ENCODE peak calls at places on chromosomes 13 and 19, in five cellular contexts. L is pulmonary artery endothelial cell; J is activated CD4-positive, alpha-beta T cell treated with anti-CD3 and anti-CD28 coated beads, Interleukin-2, amount 50 U/mL, for 48 hours; Y is HFFc6; Q is stimulated activated naive CD4-positive, alpha-beta T cell treated with Interleukin-2 at 50 U/mL for 16 hours. M is an unnamed sample.

GRCh38 chr13:61123533-61124269 is 291.9 kb downstream of the PCDH20 start:
- DNase-seq in L (no peak), J (no peak), Y (no peak), Q (no peak), M (no peak)

GRCh38 chr19:52237771-52238400 is 31.5 kb upstream of the ZNF766 start:
- DNase-seq in L (peak; percentile 8), J (peak; percentile 62), Y (peak; percentile 54), Q (peak; percentile 29), M (no peak)

GRCh38 chr19:10655457-10656312 is 1.5 kb downstream of the ILF3 start:
- DNase-seq in L (no peak), J (peak; percentile 20), Y (peak; percentile 42), Q (peak; percentile 6), M (no peak)

GRCh38 chr13:24220086-24220703 is 59.7 kb downstream of the SPATA13 start:
- DNase-seq in L (peak; percentile 52), J (peak; percentile 58), Y (peak; percentile 80), Q (peak; percentile 37), M (no peak)

GRCh38 chr19:32674153-32674958 is 624 bp downstream of the ANKRD27 start:
- DNase-seq in L (no peak), J (no peak), Y (no peak), Q (no peak), M (no peak)

GRCh38 chr13:114022876-114023275 is 49.0 kb upstream of the C13orf46 start:
- DNase-seq in L (no peak), J (no peak), Y (no peak), Q (no peak), M (no peak)

GRCh38 chr19:35039881-35040456 is 1.6 kb upstream of the HPN start:
- DNase-seq in L (no peak), J (no peak), Y (no peak), Q (no peak), M (no peak)

GRCh38 chr19:49823472-49823871 is 5.4 kb downstream of the MED25 start:
- DNase-seq in L (no peak), J (no peak), Y (no peak), Q (no peak), M (no peak)

GRCh38 chr13:59094149-59094548 is 1069.6 kb downstream of the DIAPH3 start:
- DNase-seq in L (no peak), J (no peak), Y (no peak), Q (no peak), M (no peak)

GRCh38 chr13:58893396-58893795 is 1261.9 kb downstream of the PCDH17 start:
- DNase-seq in L (no peak), J (no peak), Y (no peak), Q (no peak), M (no peak)

GRCh38 chr19:14507704-14508246 is 10.4 kb downstream of the DNAJB1 start:
- DNase-seq in L (no peak), J (no peak), Y (peak; percentile 90), Q (no peak), M (no peak)

GRCh38 chr19:45340232-45340898 is at the start of gene KLC3:
- DNase-seq in L (no peak), J (peak; percentile 43), Y (no peak), Q (peak; percentile 10), M (no peak)

GRCh38 chr19:5083547-5083965 is 114.6 kb downstream of the KDM4B start:
- DNase-seq in L (no peak), J (no peak), Y (no peak), Q (no peak), M (no peak)

GRCh38 chr13:110155072-110155471 is 151.9 kb downstream of the COL4A1 start:
- DNase-seq in L (no peak), J (no peak), Y (no peak), Q (no peak), M (no peak)

GRCh38 chr19:44748426-44749254 is at the start of gene BCL3:
- DNase-seq in L (no peak), J (peak; percentile 78), Y (no peak), Q (peak; percentile 72), M (no peak)

GRCh38 chr19:7874080-7874856 is at the start of gene PRR36:
- DNase-seq in L (no peak), J (peak; percentile 28), Y (no peak), Q (no peak), M (no peak)

GRCh38 chr19:11673608-11674041 is 65.1 kb downstream of the ZNF823 start:
- DNase-seq in L (peak; percentile 41), J (peak; percentile 54), Y (peak; percentile 5), Q (no peak), M (peak; percentile 45)

GRCh38 chr13:86725105-86725504 is 925.9 kb upstream of the SLITRK6 start:
- DNase-seq in L (no peak), J (no peak), Y (no peak), Q (no peak), M (no peak)

GRCh38 chr13:75173457-75174356 is 308.3 kb downstream of the TBC1D4 start:
- DNase-seq in L (no peak), J (no peak), Y (no peak), Q (no peak), M (no peak)

GRCh38 chr13:30829145-30829544 is 76.9 kb upstream of the MEDAG start:
- DNase-seq in L (no peak), J (no peak), Y (peak; percentile 62), Q (no peak), M (no peak)

GRCh38 chr13:28408235-28408848 is 86.6 kb downstream of the FLT1 start:
- DNase-seq in L (peak; percentile 100), J (no peak), Y (no peak), Q (no peak), M (no peak)

GRCh38 chr19:18596752-18597157 is 8.2 kb downstream of the REX1BD start:
- DNase-seq in L (no peak), J (peak; percentile 51), Y (no peak), Q (no peak), M (no peak)

GRCh38 chr13:52929826-52930225 is 81.4 kb upstream of the PCDH8 start:
- DNase-seq in L (no peak), J (no peak), Y (no peak), Q (no peak), M (no peak)

GRCh38 chr19:11465605-11466004 is 15.2 kb downstream of the ELAVL3 start:
- DNase-seq in L (no peak), J (no peak), Y (no peak), Q (no peak), M (no peak)

GRCh38 chr19:28948531-28948930 is 264.4 kb downstream of the UQCRFS1 start:
- DNase-seq in L (no peak), J (no peak), Y (no peak), Q (no peak), M (no peak)

GRCh38 chr19:55567708-55568328 is 12.8 kb downstream of the ZNF579 start:
- DNase-seq in L (no peak), J (no peak), Y (no peak), Q (no peak), M (no peak)

GRCh38 chr19:55681131-55682087 is 6.4 kb downstream of the EPN1 start:
- DNase-seq in L (no peak), J (no peak), Y (peak; percentile 28), Q (no peak), M (no peak)

GRCh38 chr13:23744315-23744714 is 144.9 kb downstream of the MIPEP start:
- DNase-seq in L (no peak), J (no peak), Y (no peak), Q (no peak), M (no peak)

M was measured in omental fat pad.